ENCODE peak calls at places on chromosomes 11 and 22, in eight cellular contexts. W, Y, Z, T, V, N, O and K are unnamed samples. For H3K4me1, the result is how much of the 10 kb centered on the place peaks cover.

GRCh38 chr11:697028-697491 is 1.4 kb downstream of the TMEM80 start:
- DNase-seq in W (no peak), Y (peak), Z (peak), T (peak), V (no peak), N (peak), O (no peak), K (peak)

GRCh38 chr22:39254789-39255298 is 10.1 kb upstream of the PDGFB start:
- DNase-seq in W (peak), Y (peak), Z (no peak), T (no peak), V (no peak), N (peak), O (no peak), K (no peak)

GRCh38 chr22:46876357-46876934 is 114.0 kb downstream of the TBC1D22A start:
- DNase-seq in W (no peak), Y (no peak), Z (no peak), T (no peak), V (no peak), N (no peak), O (no peak), K (no peak)

GRCh38 chr11:128328955-128329551 is 258.3 kb downstream of the ETS1 start:
- DNase-seq in W (no peak), Y (no peak), Z (no peak), T (no peak), V (no peak), N (no peak), O (no peak), K (peak)

GRCh38 chr11:110200241-110200640 is 96.2 kb downstream of the RDX start:
- DNase-seq in W (no peak), Y (no peak), Z (peak), T (no peak), V (no peak), N (peak), O (no peak), K (no peak)

GRCh38 chr11:118916842-118917388 is 8.8 kb downstream of the BCL9L start:
- DNase-seq in W (no peak), Y (peak), Z (peak), T (no peak), V (peak), N (peak), O (peak), K (peak)

GRCh38 chr11:69335461-69336386 is 41.8 kb downstream of the MYEOV start:
- DNase-seq in W (no peak), Y (no peak), Z (no peak), T (no peak), V (peak), N (no peak), O (no peak), K (no peak)

GRCh38 chr11:75195164-75195962 is 44.5 kb downstream of the SLCO2B1 start:
- DNase-seq in W (no peak), Y (peak), Z (no peak), T (peak), V (no peak), N (no peak), O (no peak), K (peak)

GRCh38 chr22:48874956-48875355 is 952.7 kb downstream of the BRD1 start:
- DNase-seq in W (no peak), Y (no peak), Z (no peak), T (peak), V (no peak), N (no peak), O (no peak), K (no peak)

GRCh38 chr11:94786264-94787126 is 18.3 kb downstream of the AMOTL1 start:
- DNase-seq in W (no peak), Y (no peak), Z (peak), T (no peak), V (peak), N (no peak), O (no peak), K (no peak)

GRCh38 chr11:28878025-28878424 is 769.8 kb downstream of the METTL15 start:
- DNase-seq in W (no peak), Y (no peak), Z (no peak), T (no peak), V (no peak), N (no peak), O (no peak), K (no peak)

GRCh38 chr22:24945430-24945829 is 1.1 kb downstream of the LHFPL7 start:
- DNase-seq in W (no peak), Y (no peak), Z (no peak), T (no peak), V (no peak), N (no peak), O (no peak), K (no peak)

DNA sequence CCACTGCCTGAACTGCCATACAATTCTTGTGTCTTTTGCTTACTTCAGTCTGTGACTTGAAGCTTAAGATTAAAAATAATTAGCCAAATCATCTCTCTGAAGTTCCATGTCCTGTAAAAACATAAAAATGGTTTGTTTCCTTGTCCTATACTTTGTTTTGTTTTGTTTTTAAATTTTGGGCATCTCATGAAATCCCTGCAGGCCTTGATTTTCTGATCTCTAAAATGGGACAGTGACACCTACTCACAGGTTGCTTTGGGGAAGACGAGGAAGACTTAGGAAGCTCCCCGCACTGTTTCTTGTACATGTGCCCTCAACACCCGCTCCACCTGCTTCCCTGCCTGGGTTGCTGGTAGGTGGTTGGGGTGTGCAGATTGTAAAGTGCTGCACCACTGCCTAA is 38.9 kb downstream of the TSPAN18 start:
- DNase-seq in W (no peak), Y (no peak), Z (no peak), T (no peak), V (peak), N (no peak), O (no peak), K (no peak)
- H3K4me1 ChIP-seq in W (under half), Y (under half), Z (under half), T (under half), V (under half), N (under half), O (under half), K (under half)

GRCh38 chr11:3892156-3892555 is 36.7 kb downstream of the STIM1 start:
- DNase-seq in W (no peak), Y (no peak), Z (no peak), T (no peak), V (no peak), N (no peak), O (no peak), K (no peak)
- H3K4me1 ChIP-seq in W (under half), Y (under half), Z (under half), T (under half), V (under half), N (under half), O (under half), K (under half)

GRCh38 chr11:35178862-35179261 is 39.9 kb downstream of the CD44 start:
- DNase-seq in W (no peak), Y (no peak), Z (no peak), T (no peak), V (no peak), N (no peak), O (no peak), K (no peak)
- H3K4me1 ChIP-seq in W (half or more), Y (under half), Z (under half), T (half or more), V (under half), N (half or more), O (under half), K (under half)

GRCh38 chr11:63683133-63683991 is 2.1 kb downstream of the RTN3 start:
- DNase-seq in W (no peak), Y (no peak), Z (peak), T (no peak), V (no peak), N (peak), O (no peak), K (no peak)

GRCh38 chr11:63681208-63682044 is at the start of gene RTN3:
- DNase-seq in W (peak), Y (peak), Z (peak), T (peak), V (peak), N (peak), O (peak), K (peak)

GRCh38 chr11:63686912-63687311 is 5.6 kb downstream of the RTN3 start:
- DNase-seq in W (no peak), Y (no peak), Z (peak), T (no peak), V (no peak), N (no peak), O (no peak), K (no peak)

GRCh38 chr11:63680842-63681207 is 475 bp upstream of the RTN3 start:
- DNase-seq in W (no peak), Y (no peak), Z (no peak), T (no peak), V (no peak), N (no peak), O (peak), K (no peak)

GRCh38 chr11:63682045-63682915 is 980 bp downstream of the RTN3 start:
- DNase-seq in W (no peak), Y (no peak), Z (peak), T (peak), V (peak), N (no peak), O (no peak), K (no peak)
- H3K4me1 ChIP-seq in W (under half), Y (under half), Z (under half), T (under half), V (under half), N (under half), O (under half), K (under half)

GRCh38 chr22:44683237-44683636 is 18.8 kb upstream of the PRR5 start:
- DNase-seq in W (no peak), Y (no peak), Z (no peak), T (no peak), V (no peak), N (no peak), O (no peak), K (peak)

GRCh38 chr22:44682556-44683168 is 19.3 kb upstream of the PRR5 start:
- DNase-seq in W (no peak), Y (no peak), Z (no peak), T (no peak), V (no peak), N (no peak), O (no peak), K (no peak)

GRCh38 chr22:44685384-44686056 is 16.5 kb upstream of the PRR5 start:
- DNase-seq in W (peak), Y (no peak), Z (peak), T (peak), V (peak), N (peak), O (no peak), K (peak)

GRCh38 chr22:44683881-44684280 is 18.1 kb upstream of the PRR5 start:
- DNase-seq in W (no peak), Y (no peak), Z (no peak), T (no peak), V (no peak), N (no peak), O (no peak), K (no peak)

GRCh38 chr22:44684506-44685383 is 17.3 kb upstream of the PRR5 start:
- DNase-seq in W (peak), Y (peak), Z (peak), T (peak), V (peak), N (peak), O (peak), K (peak)
- H3K4me1 ChIP-seq in W (under half), Y (under half), Z (under half), T (under half), V (under half), N (under half), O (under half), K (under half)

GRCh38 chr11:12126352-12127019 is 16.1 kb downstream of the MICAL2 start:
- DNase-seq in W (no peak), Y (peak), Z (peak), T (peak), V (no peak), N (peak), O (no peak), K (no peak)
- H3K4me1 ChIP-seq in W (under half), Y (under half), Z (under half), T (half or more), V (under half), N (half or more), O (under half), K (under half)